ENCODE peak calls at places on chromosomes 4 and X, in four cellular contexts. G, O, T and L are unnamed samples.
A peak's percentile ranks its signal among the peaks of the same experiment; 100 is the strongest.

GRCh38 chrX:24550166-24550565 is 85.1 kb downstream of the PDK3 start:
- DNase-seq in G (no peak), T (no peak), O (no peak), L (no peak)

GRCh38 chr4:138308421-138308820 is 66.3 kb upstream of the SLC7A11 start:
- DNase-seq in G (no peak), O (no peak), T (no peak), L (peak; percentile 77)

GRCh38 chr4:84938316-84938715 is 28.2 kb downstream of the WDFY3 start:
- DNase-seq in G (peak; percentile 78), T (no peak), O (no peak), L (no peak)

GRCh38 chr4:162506253-162506652 is 342.5 kb upstream of the FSTL5 start:
- DNase-seq in G (peak; percentile 58), O (no peak), T (no peak), L (no peak)

GRCh38 chr4:83686166-83686565 is 150.3 kb downstream of the GPAT3 start:
- DNase-seq in T (no peak), O (no peak), G (no peak), L (no peak)

GRCh38 chrX:15781964-15782711 is 8.1 kb upstream of the ZRSR2 start:
- DNase-seq in G (no peak), O (no peak), T (peak; percentile 13), L (no peak)

GRCh38 chr4:101695176-101695575 is 95.4 kb upstream of the BANK1 start:
- DNase-seq in O (no peak), G (no peak), T (no peak), L (no peak)

GRCh38 chrX:68827848-68828562 is 816 bp upstream of the EFNB1 start:
- DNase-seq in T (peak; percentile 72), O (peak; percentile 85), G (peak; percentile 89), L (peak; percentile 70)

GRCh38 chrX:46559062-46559461 is 13.8 kb upstream of the ZNF674 start:
- DNase-seq in G (peak; percentile 74), T (no peak), O (no peak), L (no peak)

GRCh38 chrX:46547857-46548256 is 2.6 kb upstream of the ZNF674 start:
- DNase-seq in O (no peak), T (no peak), G (peak; percentile 71), L (peak; percentile 65)

GRCh38 chr4:173468314-173468713 is 61.7 kb downstream of the HAND2 start:
- DNase-seq in O (no peak), G (no peak), T (no peak), L (no peak)

GRCh38 chr4:1379351-1379781 is 26.9 kb downstream of the NKX1-1 start:
- DNase-seq in T (no peak), O (peak; percentile 29), G (no peak), L (no peak)

GRCh38 chr4:141098163-141098562 is 35.1 kb downstream of the RNF150 start:
- DNase-seq in O (no peak), T (no peak), G (no peak), L (no peak)

GRCh38 chr4:157980158-157980557 is 192.7 kb downstream of the GASK1B start:
- DNase-seq in G (no peak), O (no peak), T (no peak), L (no peak)

GRCh38 chr4:7286798-7287197 is 94.5 kb downstream of the SORCS2 start:
- DNase-seq in T (no peak), G (no peak), O (no peak), L (no peak)

GRCh38 chr4:5980436-5981155 is 37.6 kb downstream of the C4orf50 start:
- DNase-seq in T (no peak), O (no peak), G (no peak), L (no peak)

GRCh38 chrX:54721424-54721823 is 76.6 kb downstream of the ITIH6 start:
- DNase-seq in T (no peak), O (no peak), G (no peak), L (no peak)

GRCh38 chrX:50180073-50180940 is 20.5 kb downstream of the AKAP4 start:
- DNase-seq in G (no peak), T (no peak), O (no peak), L (no peak)

GRCh38 chrX:124257924-124258706 is 74.3 kb upstream of the TEX13D start:
- DNase-seq in G (no peak), O (no peak), T (no peak), L (no peak)

GRCh38 chrX:124260845-124261244 is 71.6 kb upstream of the TEX13D start:
- DNase-seq in O (no peak), T (no peak), G (no peak), L (no peak)

GRCh38 chrX:124256209-124256608 is 76.3 kb upstream of the TEX13D start:
- DNase-seq in G (peak; percentile 16), T (no peak), O (no peak), L (no peak)

DNA sequence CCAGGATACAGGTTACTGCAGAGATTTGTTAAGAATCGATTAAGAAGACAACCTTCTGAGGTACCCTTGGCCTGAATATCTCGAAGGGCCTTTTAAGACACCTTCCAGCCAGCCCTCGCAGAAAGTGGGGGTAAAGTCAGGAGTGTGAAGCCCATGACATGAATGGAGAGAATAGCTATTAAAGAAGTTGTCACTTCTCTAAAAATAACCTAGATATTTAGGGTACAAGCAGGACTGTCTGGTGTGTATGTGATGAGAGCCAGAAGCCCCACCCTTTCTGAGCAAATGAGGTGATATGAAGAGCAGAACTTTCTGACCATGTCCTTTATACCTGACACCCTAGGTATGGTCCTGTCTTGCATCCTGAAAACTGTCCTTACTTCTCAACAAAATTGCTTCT is 75.5 kb upstream of the TEX13D start:
- DNase-seq in G (no peak), T (no peak), O (no peak), L (no peak)
- H3K27ac ChIP-seq in G (no peak overlapping the region), T (no peak overlapping the region), O (no peak overlapping the region), L (no peak overlapping the region)

DNA sequence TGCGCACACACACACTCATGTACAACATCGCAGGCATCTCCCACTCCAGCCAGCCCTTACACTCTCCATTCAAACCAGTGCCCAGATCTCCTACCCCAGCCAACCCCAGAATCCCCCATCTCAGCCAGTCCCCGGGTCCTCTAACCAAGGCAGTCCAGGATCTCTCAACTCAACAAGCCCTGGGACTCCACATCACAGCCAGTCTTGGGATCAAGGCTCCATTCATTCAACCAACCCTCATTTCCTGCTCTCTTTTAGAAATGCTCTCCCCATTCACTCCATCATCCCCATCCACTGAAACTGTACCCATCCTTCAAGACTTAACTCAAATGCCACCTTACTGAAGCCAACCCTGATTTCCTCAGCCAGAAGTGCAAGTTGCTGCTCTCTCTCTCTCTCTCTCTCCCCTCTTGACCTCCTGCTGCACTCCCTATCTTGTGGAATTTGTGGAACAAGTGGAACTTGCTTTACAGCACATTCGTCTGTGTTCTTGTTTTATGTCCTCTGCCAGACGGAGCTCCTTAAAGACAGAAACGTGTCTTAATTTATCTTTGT is 40.6 kb upstream of the IQSEC2 start:
- DNase-seq in G (no peak), T (no peak), O (no peak), L (no peak)
- H3K27me3 ChIP-seq in G (peaks cover 34% of the 10 kb centered on the region), T (peaks cover 4% of the 10 kb centered on the region), O (no peaks in the 10 kb centered on the region), L (peaks cover 35% of the 10 kb centered on the region)

GRCh38 chrX:63919081-63919480 is 134.1 kb upstream of the ARHGEF9 start:
- DNase-seq in T (no peak), O (no peak), G (no peak), L (no peak)
- H3K9me3 ChIP-seq in T (no peaks in the 10 kb centered on the region), O (no peaks in the 10 kb centered on the region), G (no peaks in the 10 kb centered on the region), L (no peaks in the 10 kb centered on the region)

GRCh38 chr4:119170195-119170594 is 34.6 kb downstream of the MYOZ2 start:
- DNase-seq in G (no peak), O (no peak), T (no peak), L (no peak)
- H3K27ac ChIP-seq in G (no peak overlapping the region), O (no peak overlapping the region), T (no peak overlapping the region), L (no peak overlapping the region)